ENCODE peak calls at places on chromosomes 3 and 15, in four cellular contexts. One of them, this sample, is unnamed.
A peak's percentile ranks its signal among the peaks of the same experiment; 100 is the strongest.

GRCh38 chr3:179967622-179968021 is 69.1 kb downstream of the PEX5L start:
- DNase-seq in mesenchymal stem cell: no peak
- DNase-seq in IMR-90: peak; percentile 0
- DNase-seq in neuronal stem cell: no peak
- DNase-seq in this sample: peak; percentile 30

GRCh38 chr3:136343873-136344281 is 93.7 kb downstream of the PCCB start:
- DNase-seq in mesenchymal stem cell: peak; percentile 98
- DNase-seq in IMR-90: peak; percentile 98
- DNase-seq in neuronal stem cell: no peak
- DNase-seq in this sample: peak; percentile 12

GRCh38 chr3:9935966-9936365 is 2.3 kb downstream of the CRELD1 start:
- DNase-seq in mesenchymal stem cell: no peak
- DNase-seq in IMR-90: no peak
- DNase-seq in neuronal stem cell: no peak
- DNase-seq in this sample: no peak

GRCh38 chr15:39025881-39026280 is 461.3 kb upstream of the RASGRP1 start:
- DNase-seq in mesenchymal stem cell: no peak
- DNase-seq in IMR-90: no peak
- DNase-seq in neuronal stem cell: no peak
- DNase-seq in this sample: no peak

GRCh38 chr3:95097493-95097892 is 1034.6 kb downstream of the NSUN3 start:
- DNase-seq in mesenchymal stem cell: no peak
- DNase-seq in IMR-90: no peak
- DNase-seq in neuronal stem cell: no peak
- DNase-seq in this sample: no peak

GRCh38 chr3:44981220-44981619 is 5.2 kb downstream of the EXOSC7 start:
- DNase-seq in mesenchymal stem cell: no peak
- DNase-seq in IMR-90: peak; percentile 27
- DNase-seq in neuronal stem cell: no peak
- DNase-seq in this sample: no peak

GRCh38 chr15:47517737-47518136 is 199.6 kb upstream of the SEMA6D start:
- DNase-seq in mesenchymal stem cell: peak; percentile 74
- DNase-seq in IMR-90: peak; percentile 13
- DNase-seq in neuronal stem cell: peak; percentile 14
- DNase-seq in this sample: no peak

GRCh38 chr15:29674661-29675533 is 147.4 kb downstream of the TJP1 start:
- DNase-seq in mesenchymal stem cell: peak; percentile 54
- DNase-seq in IMR-90: peak; percentile 23
- DNase-seq in neuronal stem cell: peak; percentile 76
- DNase-seq in this sample: peak; percentile 86

GRCh38 chr3:3632439-3632838 is 166.8 kb upstream of the LRRN1 start:
- DNase-seq in mesenchymal stem cell: no peak
- DNase-seq in IMR-90: no peak
- DNase-seq in neuronal stem cell: no peak
- DNase-seq in this sample: no peak

GRCh38 chr3:126678691-126679317 is 23.9 kb upstream of the TXNRD3 start:
- DNase-seq in mesenchymal stem cell: no peak
- DNase-seq in IMR-90: no peak
- DNase-seq in neuronal stem cell: no peak
- DNase-seq in this sample: no peak

GRCh38 chr15:65336767-65337435 is 32.4 kb downstream of the RNU5B-1 start:
- DNase-seq in mesenchymal stem cell: peak; percentile 39
- DNase-seq in IMR-90: no peak
- DNase-seq in neuronal stem cell: no peak
- DNase-seq in this sample: no peak

GRCh38 chr3:76024640-76025039 is 239.3 kb upstream of the ZNF717 start:
- DNase-seq in mesenchymal stem cell: peak; percentile 51
- DNase-seq in IMR-90: peak; percentile 59
- DNase-seq in neuronal stem cell: no peak
- DNase-seq in this sample: peak; percentile 50

GRCh38 chr3:58222161-58222724 is 11.5 kb upstream of the DNASE1L3 start:
- DNase-seq in mesenchymal stem cell: no peak
- DNase-seq in IMR-90: no peak
- DNase-seq in neuronal stem cell: no peak
- DNase-seq in this sample: peak; percentile 91

GRCh38 chr3:151697496-151697895 is 36.2 kb upstream of the AADACL2 start:
- DNase-seq in mesenchymal stem cell: no peak
- DNase-seq in IMR-90: no peak
- DNase-seq in neuronal stem cell: no peak
- DNase-seq in this sample: no peak

GRCh38 chr3:152076148-152076547 is 192.6 kb upstream of the MBNL1 start:
- DNase-seq in mesenchymal stem cell: no peak
- DNase-seq in IMR-90: peak; percentile 31
- DNase-seq in neuronal stem cell: no peak
- DNase-seq in this sample: no peak

GRCh38 chr15:85311647-85312046 is 68.8 kb upstream of the AKAP13 start:
- DNase-seq in mesenchymal stem cell: no peak
- DNase-seq in IMR-90: no peak
- DNase-seq in neuronal stem cell: no peak
- DNase-seq in this sample: no peak

GRCh38 chr3:63974451-63974850 is 48.8 kb downstream of the PSMD6 start:
- DNase-seq in mesenchymal stem cell: no peak
- DNase-seq in IMR-90: no peak
- DNase-seq in neuronal stem cell: no peak
- DNase-seq in this sample: no peak
- H3K23ac ChIP-seq in mesenchymal stem cell: peak overlapping the region; percentile 54
- H3K23ac ChIP-seq in IMR-90: no peak overlapping the region
- H3K23ac ChIP-seq in neuronal stem cell: no peak overlapping the region
- H3K23ac ChIP-seq in this sample: no peak overlapping the region

DNA sequence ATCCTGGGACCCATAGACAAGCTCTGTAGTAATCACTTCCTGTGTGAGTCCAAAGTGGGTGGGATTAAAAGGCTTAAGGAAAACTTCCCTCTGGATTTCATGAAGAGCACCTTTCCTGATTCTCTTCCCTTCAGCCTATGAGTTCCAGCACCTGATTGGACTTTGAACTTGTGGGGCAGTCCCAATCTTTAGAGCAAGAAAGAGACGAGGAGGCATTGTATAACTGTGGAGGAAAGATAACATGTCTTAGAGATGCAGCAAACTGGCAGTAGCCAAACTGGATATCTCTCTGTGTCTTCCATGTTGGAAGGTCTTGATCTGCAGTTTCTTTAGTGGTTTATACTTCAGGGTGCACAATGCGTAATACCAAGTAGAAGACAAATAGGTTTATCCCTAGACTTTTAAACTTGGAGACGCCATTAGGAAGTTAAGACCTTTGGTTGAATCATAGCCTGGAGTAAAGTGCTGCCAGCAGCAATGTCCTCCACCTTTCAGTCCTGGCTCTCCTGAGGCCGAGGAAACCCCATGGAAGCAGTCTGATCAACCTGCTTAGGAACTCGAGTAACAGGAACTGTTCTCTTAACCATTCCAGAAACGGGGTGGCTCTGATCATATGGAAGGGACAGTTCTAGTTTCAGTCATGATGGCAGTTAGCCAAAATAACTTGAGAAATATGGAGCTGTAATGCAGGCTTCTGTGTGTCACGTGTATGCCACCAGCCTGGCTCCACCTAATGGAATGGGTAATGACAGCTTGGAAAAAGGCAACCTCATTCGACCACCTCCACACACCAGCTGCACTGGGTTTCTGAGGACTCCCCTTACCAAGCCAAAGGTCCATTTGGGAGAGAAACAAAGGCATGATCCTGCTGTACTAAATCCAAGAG is 4.7 kb downstream of the EIF1B start:
- DNase-seq in mesenchymal stem cell: no peak
- DNase-seq in IMR-90: no peak
- DNase-seq in neuronal stem cell: no peak
- DNase-seq in this sample: no peak
- H2BK5ac ChIP-seq in mesenchymal stem cell: no peak overlapping the region
- H2BK5ac ChIP-seq in IMR-90: no peak overlapping the region
- H2BK5ac ChIP-seq in neuronal stem cell: no peak overlapping the region
- H2BK5ac ChIP-seq in this sample: no peak overlapping the region

GRCh38 chr3:67700596-67700995 is 46.2 kb upstream of the SUCLG2 start:
- DNase-seq in mesenchymal stem cell: no peak
- DNase-seq in IMR-90: no peak
- DNase-seq in neuronal stem cell: no peak
- DNase-seq in this sample: no peak
- H3K23ac ChIP-seq in mesenchymal stem cell: no peak overlapping the region
- H3K23ac ChIP-seq in IMR-90: no peak overlapping the region
- H3K23ac ChIP-seq in neuronal stem cell: no peak overlapping the region
- H3K23ac ChIP-seq in this sample: no peak overlapping the region

GRCh38 chr15:57352535-57353316 is 23.6 kb upstream of the CGNL1 start:
- DNase-seq in mesenchymal stem cell: no peak
- DNase-seq in IMR-90: no peak
- DNase-seq in neuronal stem cell: no peak
- DNase-seq in this sample: no peak

GRCh38 chr15:57356178-57356577 is 20.1 kb upstream of the CGNL1 start:
- DNase-seq in mesenchymal stem cell: no peak
- DNase-seq in IMR-90: no peak
- DNase-seq in neuronal stem cell: no peak
- DNase-seq in this sample: no peak

GRCh38 chr15:57353317-57353804 is 22.9 kb upstream of the CGNL1 start:
- DNase-seq in mesenchymal stem cell: no peak
- DNase-seq in IMR-90: no peak
- DNase-seq in neuronal stem cell: no peak
- DNase-seq in this sample: no peak

GRCh38 chr15:57355259-57355658 is 21.0 kb upstream of the CGNL1 start:
- DNase-seq in mesenchymal stem cell: no peak
- DNase-seq in IMR-90: no peak
- DNase-seq in neuronal stem cell: no peak
- DNase-seq in this sample: peak; percentile 60

DNA sequence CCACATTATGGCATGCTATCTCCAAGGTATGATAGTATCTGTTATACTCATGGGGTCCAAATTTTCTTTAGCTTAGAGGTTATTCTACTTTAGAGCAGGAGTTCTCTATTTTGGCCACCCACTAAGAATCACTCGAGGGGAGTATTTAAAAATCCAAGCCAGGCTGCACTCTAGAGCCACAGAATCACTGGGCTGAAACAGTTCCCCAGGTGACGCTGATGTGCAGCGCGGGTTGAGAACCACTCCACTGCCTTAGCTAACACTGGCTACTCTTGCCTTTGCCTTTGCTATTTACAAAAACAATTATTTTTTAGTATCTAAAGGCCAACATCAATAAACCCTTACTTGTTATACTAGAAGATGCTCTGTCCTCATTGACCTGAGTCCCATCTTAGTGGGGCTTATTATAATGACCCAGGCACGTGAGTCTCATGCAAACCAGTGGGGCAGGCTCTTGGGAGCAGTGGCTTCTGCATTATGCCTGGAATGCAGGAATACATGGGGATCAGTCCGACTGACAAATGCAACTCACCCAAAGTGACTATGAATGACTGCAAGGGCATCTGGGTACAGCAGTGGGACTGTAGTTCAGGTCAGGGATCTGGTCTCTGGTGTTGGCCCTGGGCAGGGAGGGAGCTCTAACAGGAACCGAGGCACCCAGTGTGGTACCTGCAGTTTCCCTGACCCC is 21.7 kb upstream of the CGNL1 start:
- DNase-seq in mesenchymal stem cell: no peak
- DNase-seq in IMR-90: no peak
- DNase-seq in neuronal stem cell: no peak
- DNase-seq in this sample: no peak
- H2BK5ac ChIP-seq in mesenchymal stem cell: no peak overlapping the region
- H2BK5ac ChIP-seq in IMR-90: no peak overlapping the region
- H2BK5ac ChIP-seq in neuronal stem cell: no peak overlapping the region
- H2BK5ac ChIP-seq in this sample: no peak overlapping the region

DNA sequence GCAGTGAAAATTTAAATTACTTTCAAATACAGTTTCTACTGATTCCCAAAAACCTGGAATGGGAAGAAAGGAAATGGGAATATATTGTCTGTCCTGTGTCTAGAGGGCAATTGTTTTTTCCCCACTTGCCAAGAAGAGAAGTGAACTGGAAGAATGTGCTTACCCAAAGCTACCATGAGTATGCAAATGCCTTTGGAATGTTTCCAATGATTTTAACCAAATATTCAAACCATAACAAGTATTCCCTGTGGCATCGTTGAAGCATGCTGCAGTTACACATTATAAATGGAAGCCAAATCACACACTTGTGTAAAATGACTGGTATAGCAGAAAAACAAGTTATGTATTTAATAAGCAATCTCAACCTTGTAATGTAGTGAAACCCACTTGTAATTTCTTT is 368.2 kb downstream of the GBE1 start:
- DNase-seq in mesenchymal stem cell: no peak
- DNase-seq in IMR-90: no peak
- DNase-seq in neuronal stem cell: no peak
- DNase-seq in this sample: no peak
- H3K23ac ChIP-seq in mesenchymal stem cell: no peak overlapping the region
- H3K23ac ChIP-seq in IMR-90: no peak overlapping the region
- H3K23ac ChIP-seq in neuronal stem cell: no peak overlapping the region
- H3K23ac ChIP-seq in this sample: no peak overlapping the region

GRCh38 chr15:58221591-58222241 is 83.5 kb downstream of the AQP9 start:
- DNase-seq in mesenchymal stem cell: peak; percentile 30
- DNase-seq in IMR-90: peak; percentile 21
- DNase-seq in neuronal stem cell: no peak
- DNase-seq in this sample: peak; percentile 52
- H2BK5ac ChIP-seq in mesenchymal stem cell: no peak overlapping the region
- H2BK5ac ChIP-seq in IMR-90: no peak overlapping the region
- H2BK5ac ChIP-seq in neuronal stem cell: no peak overlapping the region
- H2BK5ac ChIP-seq in this sample: no peak overlapping the region

GRCh38 chr3:185796431-185797107 is 28.3 kb downstream of the IGF2BP2 start:
- DNase-seq in mesenchymal stem cell: peak; percentile 62
- DNase-seq in IMR-90: peak; percentile 85
- DNase-seq in neuronal stem cell: no peak
- DNase-seq in this sample: no peak

GRCh38 chr3:185789891-185790830 is 34.7 kb downstream of the IGF2BP2 start:
- DNase-seq in mesenchymal stem cell: no peak
- DNase-seq in IMR-90: peak; percentile 33
- DNase-seq in neuronal stem cell: no peak
- DNase-seq in this sample: no peak

GRCh38 chr3:185793381-185793780 is 31.5 kb downstream of the IGF2BP2 start:
- DNase-seq in mesenchymal stem cell: no peak
- DNase-seq in IMR-90: no peak
- DNase-seq in neuronal stem cell: no peak
- DNase-seq in this sample: no peak

GRCh38 chr3:185789134-185789533 is 35.7 kb downstream of the IGF2BP2 start:
- DNase-seq in mesenchymal stem cell: no peak
- DNase-seq in IMR-90: no peak
- DNase-seq in neuronal stem cell: no peak
- DNase-seq in this sample: peak; percentile 68

DNA sequence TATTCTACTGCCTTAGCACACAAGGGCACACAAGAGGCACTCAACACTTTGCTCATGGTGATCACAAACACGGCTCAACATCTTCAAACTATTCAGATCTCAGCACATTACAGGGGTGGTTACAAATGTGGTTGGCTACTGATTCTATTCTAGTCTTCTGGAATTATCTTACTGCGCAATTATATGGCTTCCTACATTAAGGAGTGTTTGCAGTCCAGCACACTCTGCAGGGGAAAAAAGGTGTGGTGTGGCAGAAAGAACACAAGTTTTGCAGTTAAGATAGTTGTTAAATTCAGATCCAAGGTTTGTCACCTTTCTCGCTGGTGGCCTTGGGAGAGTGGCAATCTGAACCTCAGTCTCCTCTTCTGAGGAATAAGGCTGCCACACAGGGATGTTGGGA is 31.9 kb downstream of the IGF2BP2 start:
- DNase-seq in mesenchymal stem cell: no peak
- DNase-seq in IMR-90: no peak
- DNase-seq in neuronal stem cell: no peak
- DNase-seq in this sample: no peak
- H3K23ac ChIP-seq in mesenchymal stem cell: no peak overlapping the region
- H3K23ac ChIP-seq in IMR-90: no peak overlapping the region
- H3K23ac ChIP-seq in neuronal stem cell: no peak overlapping the region
- H3K23ac ChIP-seq in this sample: peak overlapping the region; percentile 91

GRCh38 chr15:74209997-74210573 is 7.5 kb upstream of the STRA6 start:
- DNase-seq in mesenchymal stem cell: peak; percentile 94
- DNase-seq in IMR-90: peak; percentile 89
- DNase-seq in neuronal stem cell: no peak
- DNase-seq in this sample: no peak
- H2BK5ac ChIP-seq in mesenchymal stem cell: no peak overlapping the region
- H2BK5ac ChIP-seq in IMR-90: no peak overlapping the region
- H2BK5ac ChIP-seq in neuronal stem cell: peak overlapping the region; percentile 59
- H2BK5ac ChIP-seq in this sample: peak overlapping the region; percentile 4

GRCh38 chr3:110736332-110736731 is 335.3 kb upstream of the NECTIN3 start:
- DNase-seq in mesenchymal stem cell: no peak
- DNase-seq in IMR-90: no peak
- DNase-seq in neuronal stem cell: no peak
- DNase-seq in this sample: no peak
- H3K23ac ChIP-seq in mesenchymal stem cell: no peak overlapping the region
- H3K23ac ChIP-seq in IMR-90: no peak overlapping the region
- H3K23ac ChIP-seq in neuronal stem cell: no peak overlapping the region
- H3K23ac ChIP-seq in this sample: no peak overlapping the region

This sample was measured in mesendoderm.